ENCODE peak calls at places on chromosomes 1 and 21, in six cellular contexts. G is HCT116, C is tibial nerve, N is ovary, E is heart left ventricle, X is A549. K is an unnamed sample.
A peak's percentile ranks its signal among the peaks of the same experiment; 100 is the strongest.

GRCh38 chr21:38363684-38364083 is 106.9 kb downstream of the KCNJ15 start:
- DNase-seq in G (no peak), C (no peak), E (no peak), X (no peak), N (no peak), K (no peak)

GRCh38 chr1:156859523-156860112 is 701 bp upstream of the INSRR start:
- DNase-seq in C (no peak), G (no peak), N (no peak), E (no peak), X (no peak), K (no peak)

GRCh38 chr1:217687511-217687910 is 56.4 kb downstream of the SPATA17 start:
- DNase-seq in C (no peak), E (no peak), N (no peak), X (no peak), G (no peak), K (no peak)

GRCh38 chr21:34128674-34129038 is 55.3 kb downstream of the MRPS6 start:
- DNase-seq in X (no peak), G (no peak), C (no peak), E (no peak), N (no peak), K (no peak)

GRCh38 chr1:29849038-29849750 is 612.9 kb downstream of the PTPRU start:
- DNase-seq in G (no peak), C (no peak), E (no peak), N (no peak), X (no peak), K (peak; percentile 44)

GRCh38 chr1:221888218-221888617 is 146.3 kb upstream of the DUSP10 start:
- DNase-seq in G (no peak), N (no peak), C (no peak), X (no peak), E (no peak), K (no peak)

GRCh38 chr1:228669401-228669695 is 65.9 kb upstream of the RHOU start:
- DNase-seq in N (no peak), G (no peak), E (no peak), X (no peak), C (no peak), K (no peak)

GRCh38 chr1:241934181-241934815 is 23.3 kb upstream of the BECN2 start:
- DNase-seq in X (no peak), N (peak; percentile 72), G (no peak), C (no peak), E (no peak), K (peak; percentile 80)

GRCh38 chr1:223670458-223671159 is 5.1 kb upstream of the CAPN8 start:
- DNase-seq in E (no peak), C (no peak), X (peak; percentile 51), G (peak; percentile 36), N (no peak), K (peak; percentile 63)

GRCh38 chr21:15020797-15021196 is 44.0 kb downstream of the NRIP1 start:
- DNase-seq in C (no peak), G (no peak), X (no peak), N (no peak), E (no peak), K (no peak)

GRCh38 chr1:17923684-17924083 is 168.6 kb downstream of the ACTL8 start:
- DNase-seq in C (no peak), X (no peak), N (no peak), G (no peak), E (no peak), K (no peak)

GRCh38 chr1:206521002-206521585 is 13.8 kb downstream of the RASSF5 start:
- DNase-seq in E (no peak), N (no peak), X (no peak), G (no peak), C (no peak), K (no peak)

GRCh38 chr1:21598904-21599303 is 70.3 kb downstream of the RAP1GAP start:
- DNase-seq in G (no peak), X (no peak), N (no peak), C (no peak), E (no peak), K (no peak)

GRCh38 chr1:3698660-3699408 is 46.5 kb downstream of the TP73 start:
- DNase-seq in X (no peak), E (no peak), G (no peak), C (no peak), N (no peak), K (no peak)

GRCh38 chr1:159000627-159001026 is 9.1 kb upstream of the IFI16 start:
- DNase-seq in N (peak; percentile 85), E (peak; percentile 75), X (no peak), C (peak; percentile 87), G (peak; percentile 10), K (peak; percentile 90)

GRCh38 chr1:182646739-182647138 is 37.6 kb downstream of the RGS8 start:
- DNase-seq in N (no peak), C (no peak), E (no peak), X (no peak), G (no peak), K (no peak)

GRCh38 chr21:46191686-46192575 is 7.7 kb upstream of the SPATC1L start:
- DNase-seq in X (no peak), N (peak; percentile 21), C (peak; percentile 10), G (no peak), E (peak; percentile 41), K (no peak)

GRCh38 chr1:99738858-99739465 is 27.5 kb downstream of the FRRS1 start:
- DNase-seq in N (no peak), E (no peak), G (no peak), C (no peak), X (no peak), K (no peak)

GRCh38 chr1:166875302-166875733 is 746 bp downstream of the TADA1 start:
- DNase-seq in X (no peak), G (no peak), C (no peak), E (no peak), N (no peak), K (no peak)

GRCh38 chr1:166874464-166874863 is 1.6 kb downstream of the TADA1 start:
- DNase-seq in C (no peak), E (no peak), G (no peak), N (no peak), X (no peak), K (no peak)

GRCh38 chr1:166876540-166876838 is 425 bp upstream of the TADA1 start:
- DNase-seq in X (no peak), C (no peak), N (no peak), E (no peak), G (no peak), K (no peak)

GRCh38 chr1:166870584-166870983 is 5.5 kb downstream of the TADA1 start:
- DNase-seq in E (no peak), C (no peak), X (no peak), N (no peak), G (no peak), K (no peak)

GRCh38 chr1:166875734-166876539 is at the start of gene TADA1:
- DNase-seq in G (peak; percentile 96), X (peak; percentile 82), C (peak; percentile 98), E (peak; percentile 98), N (peak; percentile 96), K (peak; percentile 100)
- TF ChIP-seq POLR2A in G (no peak), X (peak; percentile 60), C (peak; percentile 36), E (no peak), N (peak; percentile 22), K (no peak)

GRCh38 chr1:24711329-24711728 is 33.9 kb upstream of the CLIC4 start:
- DNase-seq in G (no peak), X (no peak), E (no peak), C (no peak), N (no peak), K (no peak)

GRCh38 chr1:24714859-24715520 is 30.3 kb upstream of the CLIC4 start:
- DNase-seq in X (no peak), G (no peak), E (no peak), N (no peak), C (peak; percentile 42), K (peak; percentile 56)

GRCh38 chr1:24713176-24713575 is 32.1 kb upstream of the CLIC4 start:
- DNase-seq in G (no peak), X (no peak), C (no peak), N (no peak), E (no peak), K (no peak)

GRCh38 chr1:24715658-24716057 is 29.6 kb upstream of the CLIC4 start:
- DNase-seq in C (no peak), E (no peak), N (no peak), X (no peak), G (no peak), K (peak; percentile 43)

GRCh38 chr1:24713736-24714135 is 31.5 kb upstream of the CLIC4 start:
- DNase-seq in X (no peak), E (no peak), G (no peak), N (no peak), C (no peak), K (no peak)
- H3K4me1 ChIP-seq in X (peaks cover 10% of the 10 kb centered on the region), E (peaks cover 4% of the 10 kb centered on the region), G (peaks cover 18% of the 10 kb centered on the region), N (no peaks in the 10 kb centered on the region), C (peaks cover 41% of the 10 kb centered on the region), K (no peaks in the 10 kb centered on the region)

DNA sequence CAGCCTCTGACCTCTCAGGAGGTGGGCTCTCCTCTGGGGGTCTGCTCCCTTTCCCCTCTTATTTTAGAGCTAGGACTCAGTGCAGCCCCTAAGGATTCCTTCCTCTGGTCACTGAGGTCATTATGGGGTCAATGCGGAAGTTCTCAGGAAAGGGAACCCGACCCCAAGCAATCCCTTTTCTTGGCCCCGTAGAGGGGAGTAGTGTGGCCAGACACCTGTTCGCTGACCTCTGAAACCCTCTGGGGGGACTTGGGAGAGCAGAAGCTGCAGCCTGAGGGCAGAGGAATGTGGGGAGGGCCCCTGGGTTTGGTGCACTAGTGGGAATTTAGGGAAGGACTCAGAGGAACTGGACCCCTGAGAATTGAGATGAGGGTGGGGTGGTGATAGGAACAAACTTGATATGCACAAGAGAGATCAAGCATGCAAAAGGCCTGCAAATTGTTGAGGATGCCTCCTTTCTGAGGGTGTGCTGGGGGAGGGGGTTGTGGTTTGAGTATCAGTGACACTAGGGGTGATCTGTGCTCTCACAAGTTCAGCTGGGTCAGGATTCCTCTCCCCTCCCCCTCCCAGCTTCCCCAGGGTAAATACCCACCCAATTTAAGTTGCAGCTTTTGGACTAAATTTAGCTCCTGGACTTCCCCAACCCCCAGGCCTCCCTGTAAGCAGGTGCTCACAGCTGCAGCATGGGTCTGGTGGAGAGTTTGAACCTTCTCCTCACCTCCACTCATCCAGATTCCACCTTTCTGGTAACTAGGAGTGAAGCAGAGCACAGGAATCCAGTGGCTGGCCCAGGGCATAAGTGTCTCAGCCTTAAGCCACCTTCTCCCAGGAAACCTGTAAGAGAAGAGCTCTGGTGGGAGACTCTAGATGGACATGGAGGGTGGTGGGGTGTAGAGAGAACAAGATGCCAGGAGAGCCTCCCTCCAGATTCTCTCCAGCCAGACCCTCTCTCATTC is 13.5 kb downstream of the ADAMTSL4 start:
- DNase-seq in E (no peak), N (peak; percentile 44), X (no peak), G (no peak), C (peak; percentile 13), K (no peak)
- TF ChIP-seq POLR2A in E (no peak), N (no peak), X (no peak), G (no peak), C (no peak), K (no peak)

GRCh38 chr1:230083746-230084407 is 16.8 kb downstream of the GALNT2 start:
- DNase-seq in X (no peak), N (no peak), C (no peak), E (no peak), G (no peak), K (no peak)

GRCh38 chr1:230087034-230087721 is 20.1 kb downstream of the GALNT2 start:
- DNase-seq in E (no peak), C (no peak), X (no peak), N (no peak), G (no peak), K (no peak)

GRCh38 chr1:230084408-230085177 is 17.6 kb downstream of the GALNT2 start:
- DNase-seq in N (peak; percentile 63), C (peak; percentile 53), X (peak; percentile 97), E (no peak), G (peak; percentile 89), K (peak; percentile 37)

GRCh38 chr1:230086152-230086551 is 19.1 kb downstream of the GALNT2 start:
- DNase-seq in N (no peak), X (no peak), E (no peak), G (no peak), C (no peak), K (no peak)

GRCh38 chr1:230085178-230085515 is 18.1 kb downstream of the GALNT2 start:
- DNase-seq in N (no peak), G (no peak), X (no peak), E (no peak), C (no peak), K (no peak)
- H3K4me1 ChIP-seq in N (peaks cover 19% of the 10 kb centered on the region), G (peaks cover 24% of the 10 kb centered on the region), X (peaks cover 70% of the 10 kb centered on the region), E (peaks cover 27% of the 10 kb centered on the region), C (peaks cover 45% of the 10 kb centered on the region), K (peaks cover 39% of the 10 kb centered on the region)

K was measured in testis.